ENCODE peak calls at places on chromosome 1, in eight cellular contexts. I is tibial artery, A is psoas muscle, N is heart right ventricle, O is IMR-90, Z is lower lobe of right lung, G is right lobe of liver, X is GM23338. E is an unnamed sample.
A peak's percentile ranks its signal among the peaks of the same experiment; 100 is the strongest.

GRCh38 chr1:20706841-20707240 is 11.0 kb downstream of the KIF17 start:
- DNase-seq in I (no peak), A (no peak), N (no peak), O (no peak), Z (no peak), G (no peak), X (no peak), E (no peak)

GRCh38 chr1:96520542-96520941 is 201.0 kb upstream of the PTBP2 start:
- DNase-seq in I (peak; percentile 38), A (no peak), N (no peak), O (no peak), Z (no peak), G (no peak), X (no peak), E (no peak)

GRCh38 chr1:100528861-100529260 is 9.1 kb upstream of the GPR88 start:
- DNase-seq in I (no peak), A (no peak), N (no peak), O (peak; percentile 64), Z (no peak), G (no peak), X (no peak), E (no peak)

GRCh38 chr1:194071200-194071599 is 884.8 kb upstream of the B3GALT2 start:
- DNase-seq in I (no peak), A (no peak), N (no peak), O (no peak), Z (no peak), G (no peak), X (no peak), E (no peak)

GRCh38 chr1:221698579-221699349 is 43.1 kb downstream of the DUSP10 start:
- DNase-seq in I (no peak), A (no peak), N (no peak), O (no peak), Z (no peak), G (no peak), X (no peak), E (no peak)

GRCh38 chr1:78255378-78255777 is 209.6 kb downstream of the GIPC2 start:
- DNase-seq in I (no peak), A (no peak), N (no peak), O (peak; percentile 42), Z (no peak), G (no peak), X (no peak), E (no peak)

GRCh38 chr1:189803364-189803763 is 674.3 kb downstream of the BRINP3 start:
- DNase-seq in I (no peak), A (no peak), N (no peak), O (no peak), Z (no peak), G (no peak), X (peak; percentile 59), E (no peak)

GRCh38 chr1:246787781-246788513 is 63.7 kb downstream of the SCCPDH start:
- DNase-seq in I (no peak), A (no peak), N (no peak), O (no peak), Z (no peak), G (no peak), X (no peak), E (no peak)

GRCh38 chr1:233097546-233098254 is 147.3 kb downstream of the NTPCR start:
- DNase-seq in I (no peak), A (no peak), N (no peak), O (peak; percentile 39), Z (no peak), G (no peak), X (no peak), E (no peak)

DNA sequence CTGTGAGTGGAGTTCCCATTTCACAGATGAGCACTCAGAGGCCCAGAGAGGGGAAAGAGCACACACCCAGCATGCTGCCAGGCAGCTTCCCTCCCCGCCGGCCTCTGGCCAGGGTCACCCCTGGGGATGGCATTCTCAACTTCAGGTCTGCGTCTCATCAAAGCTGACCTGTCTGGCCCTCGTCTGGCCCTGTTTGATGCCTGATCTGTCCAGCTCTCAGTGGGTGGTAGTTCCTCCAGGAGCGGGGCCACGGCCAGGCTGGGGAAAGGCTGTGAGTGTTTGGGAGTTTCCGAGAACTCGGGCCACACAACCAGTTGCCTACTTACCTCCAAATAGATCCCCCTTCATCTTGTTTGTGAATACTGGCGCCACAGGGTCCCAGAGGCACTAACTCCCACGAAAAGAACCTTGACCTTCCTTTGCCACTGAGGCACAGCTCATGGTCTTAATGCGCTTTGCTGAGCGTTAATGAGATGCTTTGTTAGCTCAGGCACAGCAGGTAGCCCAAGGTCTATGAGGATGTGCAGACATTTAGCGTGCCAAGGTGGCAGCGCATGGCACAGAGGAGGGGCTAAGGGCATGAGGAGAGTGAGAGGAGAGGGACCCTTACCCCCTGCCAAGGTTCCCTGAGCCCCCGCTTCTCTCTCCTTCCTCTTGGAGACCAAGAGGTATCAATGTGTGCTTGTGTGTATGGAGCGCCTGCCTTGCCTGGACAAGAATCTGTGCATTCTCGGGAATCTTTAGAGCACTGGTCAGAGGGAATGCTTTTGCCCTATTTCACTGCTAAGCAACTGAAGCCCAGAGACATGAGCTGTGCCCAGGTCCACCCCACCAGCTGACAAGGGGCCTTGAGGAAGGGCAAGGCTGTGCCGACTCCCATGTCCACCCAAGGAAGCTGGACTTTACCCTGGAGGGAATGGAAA is 61.2 kb downstream of the DISP3 start:
- DNase-seq in I (no peak), A (no peak), N (no peak), O (no peak), Z (no peak), G (no peak), X (no peak), E (peak; percentile 39)
- H3K27me3 ChIP-seq in I (peaks cover 82% of the 10 kb centered on the region), A (peaks cover 14% of the 10 kb centered on the region), N (peaks cover 4% of the 10 kb centered on the region), O (no peaks in the 10 kb centered on the region), Z (peaks cover 21% of the 10 kb centered on the region), G (no peaks in the 10 kb centered on the region), X (no peaks in the 10 kb centered on the region), E (no peaks in the 10 kb centered on the region)

GRCh38 chr1:224727851-224728250 is 111.7 kb downstream of the CNIH3 start:
- DNase-seq in I (peak; percentile 36), A (no peak), N (no peak), O (no peak), Z (no peak), G (no peak), X (no peak), E (no peak)

GRCh38 chr1:224727351-224727750 is 111.2 kb downstream of the CNIH3 start:
- DNase-seq in I (no peak), A (no peak), N (no peak), O (no peak), Z (no peak), G (no peak), X (no peak), E (no peak)

GRCh38 chr1:224722838-224723237 is 106.7 kb downstream of the CNIH3 start:
- DNase-seq in I (no peak), A (no peak), N (no peak), O (no peak), Z (no peak), G (no peak), X (no peak), E (no peak)

GRCh38 chr1:224730540-224730939 is 114.4 kb downstream of the CNIH3 start:
- DNase-seq in I (no peak), A (no peak), N (no peak), O (no peak), Z (no peak), G (no peak), X (no peak), E (no peak)

DNA sequence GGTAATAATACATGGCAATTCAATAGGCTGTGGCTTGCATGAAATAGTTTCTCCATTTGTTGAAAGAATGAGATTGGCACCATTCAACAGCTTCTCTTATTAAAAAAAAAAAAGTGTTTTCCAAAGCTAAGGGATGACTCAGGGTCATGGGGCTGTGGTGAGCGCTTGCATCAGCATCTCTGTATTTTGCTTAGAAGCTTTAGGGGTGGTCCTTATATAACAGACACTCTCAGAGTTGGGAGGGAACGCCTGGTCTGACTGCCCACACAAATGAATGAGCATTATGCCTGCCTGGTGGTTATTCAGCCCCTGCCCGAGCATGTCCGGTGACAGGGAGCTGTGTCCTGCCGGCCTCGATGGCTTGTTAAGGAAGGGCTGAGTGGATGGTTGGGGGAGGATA is 110.7 kb downstream of the CNIH3 start:
- DNase-seq in I (peak; percentile 88), A (peak; percentile 41), N (no peak), O (peak; percentile 91), Z (peak; percentile 70), G (no peak), X (no peak), E (no peak)
- H3K27me3 ChIP-seq in I (no peaks in the 10 kb centered on the region), A (no peaks in the 10 kb centered on the region), N (no peaks in the 10 kb centered on the region), O (no peaks in the 10 kb centered on the region), Z (no peaks in the 10 kb centered on the region), G (no peaks in the 10 kb centered on the region), X (no peaks in the 10 kb centered on the region), E (no peaks in the 10 kb centered on the region)

GRCh38 chr1:39704757-39705156 is 13.5 kb upstream of the HPCAL4 start:
- DNase-seq in I (no peak), A (no peak), N (no peak), O (no peak), Z (no peak), G (no peak), X (no peak), E (no peak)
- H3K27me3 ChIP-seq in I (peaks cover 4% of the 10 kb centered on the region), A (no peaks in the 10 kb centered on the region), N (peaks cover 4% of the 10 kb centered on the region), O (peaks cover 68% of the 10 kb centered on the region), Z (no peaks in the 10 kb centered on the region), G (no peaks in the 10 kb centered on the region), X (peaks cover 93% of the 10 kb centered on the region), E (no peaks in the 10 kb centered on the region)

GRCh38 chr1:912740-913301 is 10.9 kb upstream of the SAMD11 start:
- DNase-seq in I (peak; percentile 16), A (peak; percentile 11), N (no peak), O (no peak), Z (peak; percentile 43), G (peak; percentile 23), X (peak; percentile 83), E (no peak)

GRCh38 chr1:913491-914252 is 10.1 kb upstream of the SAMD11 start:
- DNase-seq in I (peak; percentile 12), A (peak; percentile 11), N (no peak), O (no peak), Z (peak; percentile 44), G (peak; percentile 16), X (no peak), E (no peak)

GRCh38 chr1:914891-915280 is 8.8 kb upstream of the SAMD11 start:
- DNase-seq in I (no peak), A (no peak), N (no peak), O (no peak), Z (no peak), G (no peak), X (no peak), E (no peak)

GRCh38 chr1:915295-916172 is 8.2 kb upstream of the SAMD11 start:
- DNase-seq in I (peak; percentile 9), A (peak; percentile 9), N (peak; percentile 5), O (no peak), Z (peak; percentile 30), G (peak; percentile 14), X (no peak), E (peak; percentile 13)

DNA sequence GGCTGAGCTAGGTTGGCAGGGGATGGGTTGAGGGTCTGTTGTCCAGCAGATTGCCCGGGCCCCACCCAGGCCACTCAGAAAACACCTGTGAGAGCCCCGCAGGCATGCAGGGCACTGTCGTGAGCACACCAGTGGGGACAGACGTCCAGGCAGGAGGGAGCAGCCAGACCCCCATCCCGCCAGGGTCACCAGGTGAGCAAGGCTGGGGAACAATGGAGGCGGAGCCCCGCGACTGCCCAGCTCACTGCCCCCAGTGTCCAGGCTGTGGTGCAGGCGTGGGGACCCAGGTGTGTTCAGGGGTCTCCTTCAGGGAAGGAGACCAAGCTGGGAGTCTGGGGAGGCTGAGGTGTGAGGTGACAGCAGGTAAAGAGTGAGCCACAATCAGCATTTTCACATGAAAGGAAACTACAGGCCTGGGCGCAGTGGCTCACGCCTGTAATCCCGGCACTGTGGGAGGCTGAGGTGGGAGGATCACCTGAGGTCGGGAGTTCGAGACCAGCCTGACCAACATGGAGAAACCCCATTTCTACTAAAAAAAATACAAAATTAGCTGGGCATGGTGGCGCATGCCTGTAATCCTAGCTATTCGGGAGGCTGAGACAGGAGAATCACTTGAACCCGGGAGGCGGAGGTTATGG is 9.4 kb upstream of the SAMD11 start:
- DNase-seq in I (peak; percentile 17), A (peak; percentile 11), N (no peak), O (no peak), Z (no peak), G (peak; percentile 14), X (no peak), E (no peak)
- H3K27me3 ChIP-seq in I (peaks cover 86% of the 10 kb centered on the region), A (peaks cover 16% of the 10 kb centered on the region), N (peaks cover 82% of the 10 kb centered on the region), O (no peaks in the 10 kb centered on the region), Z (peaks cover 93% of the 10 kb centered on the region), G (no peaks in the 10 kb centered on the region), X (peaks cover 72% of the 10 kb centered on the region), E (peaks cover 24% of the 10 kb centered on the region)